ENCODE peak calls at places on chromosomes 12 and 14, in eight cellular contexts. One of them, this sample, is unnamed.

GRCh38 chr12:105031061-105031807 is 45.1 kb downstream of the NOPCHAP1 start:
- DNase-seq in bronchial epithelial cell: no peak
- DNase-seq in fibroblast of mammary gland: no peak
- DNase-seq in AG10803: no peak
- DNase-seq in CD8-positive, alpha-beta T cell: no peak
- DNase-seq in stromal cell of bone marrow: no peak
- DNase-seq in NCI-H1417: no peak
- DNase-seq in posterior cingulate gyrus: no peak
- DNase-seq in this sample: no peak

GRCh38 chr12:123271182-123271491 is 519 bp downstream of the CDK2AP1 start:
- DNase-seq in bronchial epithelial cell: peak; percentile 16
- DNase-seq in fibroblast of mammary gland: peak; percentile 41
- DNase-seq in AG10803: peak; percentile 55
- DNase-seq in CD8-positive, alpha-beta T cell: peak; percentile 73
- DNase-seq in stromal cell of bone marrow: peak; percentile 38
- DNase-seq in NCI-H1417: peak; percentile 71
- DNase-seq in posterior cingulate gyrus: peak; percentile 96
- DNase-seq in this sample: peak; percentile 8

GRCh38 chr12:75721231-75721641 is 209.8 kb upstream of the KRR1 start:
- DNase-seq in bronchial epithelial cell: no peak
- DNase-seq in fibroblast of mammary gland: peak; percentile 30
- DNase-seq in AG10803: peak; percentile 37
- DNase-seq in CD8-positive, alpha-beta T cell: no peak
- DNase-seq in stromal cell of bone marrow: no peak
- DNase-seq in NCI-H1417: no peak
- DNase-seq in posterior cingulate gyrus: no peak
- DNase-seq in this sample: no peak

GRCh38 chr12:20631711-20632110 is 63.4 kb upstream of the SLCO1C1 start:
- DNase-seq in bronchial epithelial cell: no peak
- DNase-seq in fibroblast of mammary gland: peak; percentile 44
- DNase-seq in AG10803: peak; percentile 69
- DNase-seq in CD8-positive, alpha-beta T cell: no peak
- DNase-seq in stromal cell of bone marrow: peak; percentile 13
- DNase-seq in NCI-H1417: no peak
- DNase-seq in posterior cingulate gyrus: no peak
- DNase-seq in this sample: no peak

GRCh38 chr14:104864267-104865068 is 600 bp upstream of the CEP170B start:
- DNase-seq in bronchial epithelial cell: peak; percentile 74
- DNase-seq in fibroblast of mammary gland: no peak
- DNase-seq in AG10803: no peak
- DNase-seq in CD8-positive, alpha-beta T cell: no peak
- DNase-seq in stromal cell of bone marrow: no peak
- DNase-seq in NCI-H1417: peak; percentile 83
- DNase-seq in posterior cingulate gyrus: peak; percentile 83
- DNase-seq in this sample: peak; percentile 59

GRCh38 chr12:42238240-42239140 is at the start of gene YAF2:
- DNase-seq in bronchial epithelial cell: peak; percentile 64
- DNase-seq in fibroblast of mammary gland: peak; percentile 84
- DNase-seq in AG10803: peak; percentile 87
- DNase-seq in CD8-positive, alpha-beta T cell: peak; percentile 85
- DNase-seq in stromal cell of bone marrow: peak; percentile 75
- DNase-seq in NCI-H1417: peak; percentile 92
- DNase-seq in posterior cingulate gyrus: peak; percentile 99
- DNase-seq in this sample: peak; percentile 61

GRCh38 chr14:51501746-51502145 is 150.0 kb upstream of the FRMD6 start:
- DNase-seq in bronchial epithelial cell: no peak
- DNase-seq in fibroblast of mammary gland: no peak
- DNase-seq in AG10803: no peak
- DNase-seq in CD8-positive, alpha-beta T cell: no peak
- DNase-seq in stromal cell of bone marrow: no peak
- DNase-seq in NCI-H1417: no peak
- DNase-seq in posterior cingulate gyrus: no peak
- DNase-seq in this sample: no peak

GRCh38 chr12:95538656-95539055 is 12.6 kb downstream of the USP44 start:
- DNase-seq in bronchial epithelial cell: no peak
- DNase-seq in fibroblast of mammary gland: no peak
- DNase-seq in AG10803: no peak
- DNase-seq in CD8-positive, alpha-beta T cell: no peak
- DNase-seq in stromal cell of bone marrow: no peak
- DNase-seq in NCI-H1417: no peak
- DNase-seq in posterior cingulate gyrus: no peak
- DNase-seq in this sample: no peak

GRCh38 chr14:61188196-61188595 is 92.9 kb downstream of the TMEM30B start:
- DNase-seq in bronchial epithelial cell: no peak
- DNase-seq in fibroblast of mammary gland: no peak
- DNase-seq in AG10803: no peak
- DNase-seq in CD8-positive, alpha-beta T cell: no peak
- DNase-seq in stromal cell of bone marrow: no peak
- DNase-seq in NCI-H1417: no peak
- DNase-seq in posterior cingulate gyrus: peak; percentile 89
- DNase-seq in this sample: no peak